ENCODE peak calls at places on chromosomes 11 and 22, in eight cellular contexts. Z is LoVo, T is AG09309, E is tibial nerve, I is right cardiac atrium, U is hepatocyte, W is Peyer's patch, G is NB4. D is an unnamed sample.

GRCh38 chr22:25702046-25702445 is 39.9 kb upstream of the MYO18B start:
- DNase-seq in U (no peak), Z (peak), W (no peak), E (no peak), G (peak), I (no peak), T (no peak), D (no peak)

GRCh38 chr11:75840560-75840959 is 25.6 kb downstream of the UVRAG start:
- DNase-seq in I (no peak), T (no peak), W (no peak), Z (no peak), E (no peak), U (no peak), G (no peak), D (no peak)

GRCh38 chr11:62573006-62573591 is 592 bp downstream of the EEF1G start:
- DNase-seq in T (no peak), E (no peak), W (no peak), U (peak), G (peak), Z (no peak), I (no peak), D (no peak)

GRCh38 chr11:75386912-75387311 is 12.4 kb upstream of the RPS3 start:
- DNase-seq in U (peak), I (no peak), T (no peak), G (no peak), Z (peak), E (no peak), W (no peak), D (no peak)

GRCh38 chr11:131691558-131692041 is 321.2 kb downstream of the NTM start:
- DNase-seq in I (no peak), Z (no peak), U (peak), E (no peak), G (no peak), W (no peak), T (no peak), D (no peak)

GRCh38 chr11:127470485-127470884 is 469.9 kb upstream of the KIRREL3 start:
- DNase-seq in G (peak), U (peak), W (no peak), E (no peak), T (no peak), Z (no peak), I (no peak), D (no peak)

GRCh38 chr22:25334091-25334490 is 114.7 kb downstream of the CRYBB2 start:
- DNase-seq in G (peak), E (no peak), Z (peak), U (peak), T (no peak), I (no peak), W (peak), D (no peak)

GRCh38 chr22:44898236-44898635 is 111.6 kb downstream of the PHF21B start:
- DNase-seq in G (no peak), E (no peak), W (no peak), T (no peak), I (no peak), U (no peak), Z (no peak), D (no peak)

GRCh38 chr22:30575011-30575671 is 676 bp upstream of the GAL3ST1 start:
- DNase-seq in W (no peak), I (peak), E (peak), U (peak), T (peak), Z (no peak), G (no peak), D (no peak)

GRCh38 chr11:65291613-65292012 is 23.1 kb upstream of the CDC42EP2 start:
- DNase-seq in I (no peak), T (no peak), G (no peak), Z (no peak), E (no peak), U (peak), W (no peak), D (no peak)

GRCh38 chr11:121595717-121596156 is 143.0 kb upstream of the SORL1-AS1 start:
- DNase-seq in I (peak), W (no peak), T (peak), Z (peak), G (peak), U (peak), E (no peak), D (no peak)

GRCh38 chr22:39287076-39287743 is 32.2 kb downstream of the RPL3 start:
- DNase-seq in G (peak), T (no peak), U (no peak), W (peak), E (no peak), Z (no peak), I (no peak), D (no peak)

GRCh38 chr11:75717608-75718403 is at the start of gene MOGAT2:
- DNase-seq in G (no peak), I (no peak), U (no peak), Z (no peak), W (no peak), E (no peak), T (no peak), D (no peak)

GRCh38 chr22:44523981-44524759 is 26.1 kb upstream of the RTL6 start:
- DNase-seq in W (no peak), U (peak), G (no peak), T (peak), E (no peak), I (no peak), Z (no peak), D (no peak)

GRCh38 chr11:20873054-20873453 is 203.7 kb downstream of the NELL1 start:
- DNase-seq in E (no peak), T (no peak), I (no peak), G (peak), W (no peak), U (peak), Z (peak), D (no peak)

GRCh38 chr22:40449676-40450035 is 79.3 kb downstream of the SGSM3 start:
- DNase-seq in G (no peak), W (no peak), U (no peak), E (no peak), Z (no peak), I (no peak), T (peak), D (no peak)

GRCh38 chr22:47850644-47851151 is 1088.2 kb downstream of the TBC1D22A start:
- DNase-seq in W (no peak), I (no peak), U (peak), T (no peak), E (no peak), Z (no peak), G (no peak), D (no peak)

GRCh38 chr22:43205748-43206514 is 19.0 kb upstream of the TTLL12 start:
- DNase-seq in G (no peak), T (no peak), W (no peak), Z (no peak), U (no peak), I (no peak), E (no peak), D (no peak)

GRCh38 chr11:64251986-64252837 is 882 bp downstream of the PLCB3 start:
- DNase-seq in T (no peak), I (peak), Z (peak), U (peak), E (no peak), W (no peak), G (no peak), D (no peak)

GRCh38 chr22:38078046-38078840 is 5.7 kb downstream of the SLC16A8 start:
- DNase-seq in Z (no peak), W (no peak), T (no peak), G (no peak), E (no peak), I (peak), U (no peak), D (no peak)

GRCh38 chr11:71173709-71174108 is 78.7 kb downstream of the SHANK2 start:
- DNase-seq in E (no peak), W (no peak), T (no peak), G (no peak), Z (no peak), U (no peak), I (no peak), D (no peak)

GRCh38 chr11:45974806-45975205 is 52.4 kb downstream of the LARGE2 start:
- DNase-seq in W (no peak), T (no peak), U (no peak), E (no peak), Z (no peak), G (no peak), I (no peak), D (no peak)

GRCh38 chr11:19644316-19644715 is 68.3 kb upstream of the NAV2 start:
- DNase-seq in T (no peak), E (no peak), U (no peak), I (no peak), G (no peak), W (no peak), Z (no peak), D (no peak)

GRCh38 chr11:26573896-26574295 is 1.8 kb upstream of the MUC15 start:
- DNase-seq in E (no peak), U (no peak), G (no peak), Z (no peak), T (no peak), W (no peak), I (no peak), D (no peak)

GRCh38 chr11:87422566-87422965 is 384.8 kb downstream of the TMEM135 start:
- DNase-seq in T (no peak), I (no peak), W (no peak), G (no peak), E (no peak), Z (no peak), U (no peak), D (no peak)

GRCh38 chr22:37283393-37283937 is 1.2 kb downstream of the CYTH4 start:
- DNase-seq in U (no peak), Z (no peak), W (peak), E (no peak), T (no peak), G (no peak), I (peak), D (no peak)

GRCh38 chr11:30316237-30316636 is 6.7 kb upstream of the ARL14EP start:
- DNase-seq in U (no peak), Z (no peak), E (no peak), G (no peak), W (no peak), T (no peak), I (no peak), D (no peak)

GRCh38 chr22:37163618-37164534 is 14.2 kb upstream of the IL2RB start:
- DNase-seq in G (peak), I (peak), T (no peak), U (no peak), W (peak), Z (no peak), E (no peak), D (no peak)

GRCh38 chr11:128779036-128779435 is 85.2 kb downstream of the FLI1 start:
- DNase-seq in Z (no peak), G (no peak), T (peak), U (no peak), E (no peak), W (no peak), I (no peak), D (no peak)

GRCh38 chr11:69359735-69360470 is 65.9 kb downstream of the MYEOV start:
- DNase-seq in Z (no peak), G (no peak), E (no peak), W (no peak), U (no peak), I (no peak), T (no peak), D (no peak)

D was measured in cortex of kidney.